ENCODE peak calls at places on chromosomes 3 and 15, in ten cellular contexts. F is endothelial cell of umbilical vein, A is H9, K is neural progenitor cell, I is neuronal stem cell, R is mesendoderm, L is K562, B is SK-N-SH, C is IMR-90, T is Karpas-422. D is an unnamed sample.
A peak's percentile ranks its signal among the peaks of the same experiment; 100 is the strongest.

GRCh38 chr3:70811880-70812279 is 499.4 kb upstream of the MDFIC2 start:
- DNase-seq in F (no peak), A (no peak), K (no peak), I (no peak), R (peak; percentile 35), L (no peak), B (no peak), C (peak; percentile 81), T (no peak), D (peak; percentile 10)

GRCh38 chr3:111723293-111723963 is 128.3 kb upstream of the ZBED2 start:
- DNase-seq in F (peak; percentile 56), A (no peak), K (no peak), I (no peak), R (no peak), L (no peak), B (no peak), C (peak; percentile 80), T (peak; percentile 76), D (no peak)

GRCh38 chr3:173660645-173661299 is 263.2 kb downstream of the NLGN1 start:
- DNase-seq in F (peak; percentile 24), A (no peak), K (no peak), I (no peak), R (no peak), L (no peak), B (no peak), C (peak; percentile 45), T (no peak), D (no peak)

GRCh38 chr15:39270976-39271375 is 309.9 kb upstream of the THBS1 start:
- DNase-seq in F (peak; percentile 90), A (no peak), K (no peak), I (no peak), R (no peak), L (no peak), B (no peak), C (peak; percentile 98), T (no peak), D (no peak)

GRCh38 chr15:57570994-57571393 is 20.7 kb upstream of the MYZAP start:
- DNase-seq in F (peak; percentile 24), A (no peak), K (no peak), I (no peak), R (no peak), L (no peak), B (no peak), C (peak; percentile 21), T (no peak), D (no peak)

GRCh38 chr3:186261638-186262037 is 100.4 kb downstream of the DGKG start:
- DNase-seq in F (no peak), A (peak; percentile 68), K (peak; percentile 67), I (no peak), R (peak; percentile 66), L (peak; percentile 14), B (no peak), C (no peak), T (peak; percentile 88), D (no peak)

GRCh38 chr3:52763466-52763865 is 7.3 kb downstream of the NEK4 start:
- DNase-seq in F (peak; percentile 83), A (no peak), K (no peak), I (no peak), R (no peak), L (no peak), B (no peak), C (no peak), T (no peak), D (no peak)

GRCh38 chr15:93467327-93467726 is 378.3 kb upstream of the RGMA start:
- DNase-seq in F (no peak), A (no peak), K (no peak), I (no peak), R (peak; percentile 10), L (no peak), B (no peak), C (no peak), T (peak; percentile 22), D (peak; percentile 62)

GRCh38 chr3:172309741-172310140 is 138.5 kb downstream of the GHSR start:
- DNase-seq in F (no peak), A (no peak), K (no peak), I (no peak), R (no peak), L (no peak), B (no peak), C (no peak), T (no peak), D (no peak)

GRCh38 chr3:129230311-129231019 is 18.9 kb upstream of the COPG1 start:
- DNase-seq in F (peak; percentile 46), A (no peak), K (no peak), I (no peak), R (no peak), L (peak; percentile 25), B (no peak), C (peak; percentile 90), T (no peak), D (no peak)

GRCh38 chr3:129224984-129225393 is 24.4 kb upstream of the COPG1 start:
- DNase-seq in F (peak; percentile 71), A (peak; percentile 43), K (no peak), I (no peak), R (no peak), L (no peak), B (peak; percentile 73), C (peak; percentile 69), T (no peak), D (no peak)

GRCh38 chr3:129231331-129232119 is 17.9 kb upstream of the COPG1 start:
- DNase-seq in F (no peak), A (no peak), K (no peak), I (no peak), R (no peak), L (no peak), B (no peak), C (peak; percentile 54), T (no peak), D (no peak)

GRCh38 chr3:129226374-129226773 is 23.0 kb upstream of the COPG1 start:
- DNase-seq in F (peak; percentile 92), A (no peak), K (no peak), I (no peak), R (no peak), L (peak; percentile 54), B (peak; percentile 34), C (peak; percentile 95), T (no peak), D (no peak)

DNA sequence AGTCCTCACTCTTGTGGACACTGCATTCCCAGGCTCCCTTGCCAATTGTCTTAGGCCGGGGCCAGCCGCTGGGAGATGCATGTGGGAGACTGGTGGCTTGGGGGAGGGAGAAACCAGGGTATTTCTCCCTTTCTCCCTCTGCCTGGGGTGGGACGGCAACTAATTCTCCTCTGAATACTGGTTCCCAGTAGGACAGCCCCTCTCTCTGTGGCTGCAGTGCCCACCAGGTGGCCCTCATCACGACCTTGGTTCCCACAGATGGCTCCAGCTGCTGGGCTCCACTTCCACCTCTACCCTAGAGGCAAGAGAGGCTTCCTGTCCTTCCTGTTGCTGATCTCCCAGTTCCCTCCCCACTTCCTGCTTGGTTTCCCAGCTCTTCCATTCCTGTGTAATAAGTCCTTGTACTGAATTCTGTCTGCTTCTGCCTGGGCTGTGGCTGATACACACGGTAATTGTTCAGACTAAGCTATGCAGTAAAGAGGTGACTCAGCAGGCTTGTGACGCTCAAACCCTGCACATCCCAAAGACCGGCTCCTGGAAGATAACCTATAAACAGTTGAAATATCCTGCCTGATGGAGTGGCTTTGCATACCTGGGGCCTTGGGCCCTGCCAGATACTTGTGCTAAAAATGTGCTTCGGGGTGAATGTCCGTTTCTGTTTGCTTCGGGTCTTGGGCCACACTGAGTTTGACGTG is 20.4 kb upstream of the COPG1 start:
- DNase-seq in F (peak; percentile 53), A (peak; percentile 69), K (no peak), I (no peak), R (peak; percentile 69), L (peak; percentile 29), B (peak; percentile 42), C (peak; percentile 88), T (no peak), D (no peak)
- H3K9ac ChIP-seq in F (no peak overlapping the region), A (no peak overlapping the region), K (no peak overlapping the region), I (no peak overlapping the region), R (no peak overlapping the region), L (peak overlapping the region; percentile 48), B (peak overlapping the region; percentile 15), C (no peak overlapping the region), T (no peak overlapping the region), D (no peak overlapping the region)

DNA sequence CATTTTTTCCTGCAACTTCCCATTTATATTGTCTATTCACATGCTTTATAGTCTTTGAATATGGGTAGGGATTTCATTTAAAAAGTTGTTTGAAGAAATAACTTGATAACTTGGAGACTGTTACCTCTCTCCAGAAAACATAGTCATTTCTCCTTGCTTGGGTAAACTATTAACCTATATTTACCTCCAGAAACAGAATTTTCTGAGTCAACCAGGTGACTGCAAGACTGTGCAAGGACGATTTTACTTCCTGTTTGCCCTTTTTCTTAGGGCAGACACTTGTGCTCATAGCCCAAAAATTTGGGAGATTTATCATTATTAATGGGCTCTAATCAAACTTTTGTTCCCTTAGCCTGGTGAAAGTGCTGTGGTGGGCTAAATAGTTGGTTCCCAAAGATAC is 14.3 kb upstream of the MOBP start:
- DNase-seq in F (no peak), A (no peak), K (no peak), I (no peak), R (no peak), L (no peak), B (no peak), C (no peak), T (no peak), D (no peak)
- H3K9ac ChIP-seq in F (no peak overlapping the region), A (no peak overlapping the region), K (no peak overlapping the region), I (no peak overlapping the region), R (no peak overlapping the region), L (no peak overlapping the region), B (no peak overlapping the region), C (no peak overlapping the region), T (no peak overlapping the region), D (no peak overlapping the region)

DNA sequence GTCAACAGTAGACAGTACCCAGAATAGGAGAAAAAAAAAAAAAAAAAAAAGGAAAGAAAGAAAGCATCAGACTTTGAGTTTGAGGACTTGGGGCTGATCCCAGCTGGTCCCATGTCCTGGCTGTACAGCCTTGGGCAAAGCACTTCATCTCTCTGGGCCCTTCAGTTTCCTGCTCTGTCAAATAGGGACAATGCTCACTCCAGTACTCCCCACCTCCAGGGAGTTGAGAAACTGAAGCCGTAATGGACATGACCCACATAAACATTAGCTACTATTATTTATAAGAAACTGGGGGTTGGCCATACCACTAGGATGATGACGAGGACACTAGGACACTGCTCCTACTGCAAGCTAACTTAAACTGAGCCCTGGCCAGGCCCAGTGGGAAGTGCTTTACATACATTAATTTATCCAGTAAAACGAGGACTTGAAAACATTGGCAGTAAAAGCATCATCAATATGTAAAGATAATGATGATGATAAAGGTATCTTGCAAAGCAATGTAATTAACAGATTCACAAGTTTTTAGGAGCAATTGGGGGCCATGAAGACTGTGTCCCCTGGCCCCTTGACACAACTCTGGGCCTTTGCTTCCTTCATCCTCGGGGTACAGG is 22.9 kb upstream of the SMAD6 start:
- DNase-seq in F (no peak), A (no peak), K (no peak), I (no peak), R (peak; percentile 79), L (no peak), B (no peak), C (peak; percentile 57), T (no peak), D (no peak)
- H3K9ac ChIP-seq in F (no peak overlapping the region), A (no peak overlapping the region), K (no peak overlapping the region), I (no peak overlapping the region), R (peak overlapping the region; percentile 58), L (peak overlapping the region; percentile 26), B (peak overlapping the region; percentile 9), C (peak overlapping the region; percentile 16), T (no peak overlapping the region), D (no peak overlapping the region)

DNA sequence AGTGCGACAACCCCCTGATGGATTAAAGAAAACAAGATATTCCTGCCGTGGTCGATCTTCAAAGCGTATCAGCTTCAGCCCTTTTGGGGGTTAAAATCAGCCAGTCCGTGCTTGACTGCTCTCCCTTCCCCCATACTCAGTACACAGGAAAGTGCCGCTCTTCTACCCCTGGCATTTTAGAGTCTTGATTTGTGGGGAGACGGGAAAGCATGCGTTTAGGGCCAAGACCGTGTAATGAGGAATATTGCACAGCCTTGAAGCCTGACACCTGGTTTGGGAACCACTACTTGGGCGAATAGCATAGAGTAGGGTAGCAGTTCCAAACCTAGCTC is 540 bp upstream of the EDC3 start:
- DNase-seq in F (no peak), A (no peak), K (no peak), I (no peak), R (no peak), L (no peak), B (no peak), C (no peak), T (no peak), D (no peak)
- H3K9ac ChIP-seq in F (peak overlapping the region; percentile 90), A (peak overlapping the region; percentile 74), K (peak overlapping the region; percentile 95), I (peak overlapping the region; percentile 71), R (peak overlapping the region; percentile 76), L (peak overlapping the region; percentile 93), B (peak overlapping the region; percentile 87), C (peak overlapping the region; percentile 62), T (peak overlapping the region; percentile 93), D (peak overlapping the region; percentile 82)